ENCODE peak calls at places on chromosome 1, in ten cellular contexts. A is HFF-Myc, V is IMR-90, E is endodermal cell, J is neural crest cell, D is OCI-LY7, H is fibroblast of villous mesenchyme, S is neural progenitor cell, M is cardiac muscle cell, Y is fibroblast of lung. Z is an unnamed sample.

GRCh38 chr1:88851303-88852063 is 39.9 kb downstream of the GTF2B start:
- DNase-seq in A (no peak), J (no peak), D (no peak), H (no peak), M (no peak), E (no peak), V (no peak), Y (no peak), S (no peak), Z (no peak)

GRCh38 chr1:30451532-30452125 is 271.8 kb downstream of the MATN1 start:
- DNase-seq in M (no peak), V (no peak), A (no peak), H (no peak), Y (no peak), S (no peak), J (no peak), D (no peak), E (no peak), Z (no peak)

GRCh38 chr1:21028520-21029145 is 148.1 kb downstream of the EIF4G3 start:
- DNase-seq in M (no peak), E (no peak), H (no peak), S (no peak), Y (no peak), V (no peak), J (no peak), A (no peak), D (no peak), Z (no peak)

GRCh38 chr1:197041486-197042353 is 25.3 kb downstream of the F13B start:
- DNase-seq in V (no peak), M (no peak), Y (no peak), D (no peak), H (no peak), E (no peak), A (no peak), S (no peak), J (no peak), Z (no peak)

GRCh38 chr1:159071970-159072582 is 4.5 kb downstream of the AIM2 start:
- DNase-seq in H (peak; percentile 82), A (peak; percentile 51), M (peak; percentile 67), Y (peak; percentile 65), E (no peak), V (peak; percentile 80), J (no peak), D (peak; percentile 78), S (peak; percentile 70), Z (no peak)

GRCh38 chr1:206721454-206721853 is 36.7 kb downstream of the MAPKAPK2 start:
- DNase-seq in Y (no peak), A (no peak), J (no peak), E (no peak), V (no peak), D (no peak), H (no peak), S (no peak), M (no peak), Z (no peak)

GRCh38 chr1:22428672-22429071 is 23.0 kb upstream of the ZBTB40 start:
- DNase-seq in S (peak; percentile 55), A (no peak), J (no peak), E (peak; percentile 61), D (peak; percentile 88), H (peak; percentile 80), V (peak; percentile 59), Y (peak; percentile 51), M (peak; percentile 51), Z (no peak)

GRCh38 chr1:225974454-225974853 is 24.7 kb downstream of the SDE2 start:
- DNase-seq in S (no peak), D (no peak), H (no peak), Y (no peak), J (no peak), V (no peak), M (no peak), E (no peak), A (no peak), Z (no peak)

GRCh38 chr1:5599541-5599940 is 392.7 kb downstream of the NPHP4 start:
- DNase-seq in A (no peak), D (no peak), S (no peak), J (no peak), Y (no peak), V (no peak), H (no peak), E (peak; percentile 70), M (no peak), Z (no peak)

GRCh38 chr1:5597171-5597864 is 394.9 kb downstream of the NPHP4 start:
- DNase-seq in D (no peak), A (no peak), Y (no peak), E (peak; percentile 40), S (no peak), M (peak; percentile 11), V (no peak), H (no peak), J (no peak), Z (no peak)

GRCh38 chr1:5596651-5597050 is 395.6 kb downstream of the NPHP4 start:
- DNase-seq in H (no peak), D (no peak), J (no peak), Y (no peak), M (no peak), S (no peak), E (peak; percentile 45), V (no peak), A (no peak), Z (no peak)

GRCh38 chr1:5598824-5599395 is 393.3 kb downstream of the NPHP4 start:
- DNase-seq in D (no peak), M (no peak), H (no peak), E (peak; percentile 52), V (no peak), S (no peak), J (no peak), Y (no peak), A (no peak), Z (no peak)

DNA sequence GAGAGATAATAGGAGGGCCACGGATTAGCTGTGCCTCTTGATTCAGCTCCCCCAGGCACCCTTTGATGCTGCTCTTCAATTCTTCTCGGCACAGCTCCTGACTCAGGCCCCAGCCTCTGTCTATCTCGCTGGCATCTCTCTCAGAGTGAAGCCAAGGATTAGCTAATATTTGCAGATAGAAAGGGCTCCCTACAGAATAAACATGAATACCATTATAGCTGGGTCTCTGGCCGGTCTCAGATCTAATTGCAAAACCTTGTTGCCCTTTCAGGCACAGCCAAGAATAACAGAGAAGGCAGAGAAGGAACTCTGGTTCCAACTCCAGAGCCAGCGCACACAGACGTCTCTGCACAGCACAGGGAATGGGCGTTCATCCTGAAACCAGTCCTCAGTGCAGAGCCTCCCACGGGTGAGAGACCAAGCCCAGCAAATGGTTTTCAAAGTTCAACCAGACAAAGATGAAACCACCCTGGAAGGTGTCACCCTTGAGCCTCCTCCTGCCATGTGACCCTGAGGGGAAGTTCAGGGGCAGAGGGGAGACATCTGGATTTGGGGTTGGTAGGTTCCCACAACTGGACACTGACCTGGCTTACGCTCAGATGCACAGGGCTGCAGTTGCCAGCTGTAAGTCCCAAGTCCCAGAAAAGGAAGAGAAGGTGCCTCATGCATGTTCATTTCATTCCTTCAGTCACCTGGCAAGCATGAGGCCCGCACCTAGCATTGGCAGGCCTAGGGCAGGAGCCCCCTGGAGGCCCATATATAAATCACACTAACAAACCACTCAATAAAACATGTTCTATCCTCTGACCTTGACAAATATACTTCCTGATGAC is 394.0 kb downstream of the NPHP4 start:
- DNase-seq in S (peak; percentile 52), D (peak; percentile 10), H (no peak), E (peak; percentile 64), J (no peak), V (no peak), A (no peak), M (no peak), Y (no peak), Z (peak; percentile 21)
- TF ChIP-seq CTCF in S (peak; percentile 43), D (peak; percentile 68), H (no peak), E (peak; percentile 78), J (peak; percentile 48), V (no peak), A (no peak), M (no peak), Y (no peak), Z (no peak)

GRCh38 chr1:208256556-208256955 is 12.4 kb upstream of the PLXNA2 start:
- DNase-seq in V (no peak), A (no peak), H (no peak), D (no peak), S (no peak), Y (peak; percentile 22), J (no peak), M (no peak), E (peak; percentile 20), Z (no peak)
- TF ChIP-seq CTCF in V (no peak), A (no peak), H (no peak), D (no peak), S (no peak), Y (no peak), J (no peak), M (no peak), E (no peak), Z (no peak)

GRCh38 chr1:19484338-19484792 is 974 bp downstream of the CAPZB start:
- DNase-seq in E (no peak), Y (no peak), D (no peak), H (no peak), J (peak; percentile 10), S (peak; percentile 49), V (no peak), A (no peak), M (no peak), Z (no peak)

GRCh38 chr1:19483261-19483660 is 2.1 kb downstream of the CAPZB start:
- DNase-seq in E (no peak), S (no peak), Y (no peak), A (no peak), M (no peak), H (no peak), V (no peak), D (no peak), J (no peak), Z (no peak)

GRCh38 chr1:19484793-19485361 is 462 bp downstream of the CAPZB start:
- DNase-seq in H (no peak), D (no peak), A (no peak), J (peak; percentile 46), S (peak; percentile 65), V (no peak), M (peak; percentile 56), Y (no peak), E (peak; percentile 82), Z (no peak)

GRCh38 chr1:19483691-19484090 is 1.6 kb downstream of the CAPZB start:
- DNase-seq in V (no peak), A (no peak), D (no peak), J (no peak), Y (no peak), E (no peak), H (no peak), M (no peak), S (no peak), Z (no peak)

DNA sequence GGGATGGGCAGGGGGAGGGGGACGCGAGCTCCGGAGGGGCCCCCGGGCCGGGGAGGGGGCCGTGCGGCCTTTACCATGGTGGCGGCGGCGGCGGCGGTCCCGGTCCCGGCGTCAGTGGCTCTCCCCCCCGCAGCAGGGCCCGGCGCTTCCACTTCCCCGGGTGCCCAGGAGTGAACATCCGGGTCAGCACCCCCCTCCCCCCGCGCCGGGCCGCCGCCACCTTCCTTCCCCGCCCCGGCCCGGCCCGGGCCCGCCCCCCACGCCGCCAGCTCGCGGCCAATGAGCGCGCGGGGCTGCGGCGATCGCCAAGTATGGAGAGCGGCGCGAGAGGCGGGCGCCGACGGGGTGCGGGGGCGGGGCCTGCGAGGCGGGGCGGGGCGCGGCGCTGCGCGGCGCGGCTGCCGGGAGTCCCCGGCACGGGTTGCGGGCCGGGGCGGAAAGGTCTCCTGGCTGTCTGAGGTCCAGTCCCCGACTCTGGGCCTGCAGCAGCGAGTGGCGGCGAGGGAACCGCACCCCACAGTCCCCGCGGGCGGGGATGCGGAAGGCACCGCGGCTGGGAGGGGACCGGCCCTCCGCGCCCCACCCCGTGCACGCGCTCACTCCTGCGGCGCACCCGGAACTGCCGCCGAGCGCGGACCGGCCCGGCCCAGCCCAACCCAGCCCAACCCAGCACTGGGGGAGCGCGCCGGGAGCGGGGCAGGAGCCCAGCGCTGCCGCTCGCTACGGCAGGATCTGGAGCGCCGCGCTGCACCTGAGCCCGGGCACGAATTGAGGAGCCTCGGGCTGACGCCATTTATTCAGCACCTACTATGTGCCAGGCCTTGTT is at the start of gene CAPZB:
- DNase-seq in E (peak; percentile 96), S (peak; percentile 97), Y (peak; percentile 83), A (no peak), H (peak; percentile 90), J (peak; percentile 84), M (peak; percentile 96), D (peak; percentile 93), V (peak; percentile 81), Z (peak; percentile 96)
- TF ChIP-seq CTCF in E (no peak), S (no peak), Y (no peak), A (no peak), H (no peak), J (no peak), M (no peak), D (no peak), V (no peak), Z (no peak)

DNA sequence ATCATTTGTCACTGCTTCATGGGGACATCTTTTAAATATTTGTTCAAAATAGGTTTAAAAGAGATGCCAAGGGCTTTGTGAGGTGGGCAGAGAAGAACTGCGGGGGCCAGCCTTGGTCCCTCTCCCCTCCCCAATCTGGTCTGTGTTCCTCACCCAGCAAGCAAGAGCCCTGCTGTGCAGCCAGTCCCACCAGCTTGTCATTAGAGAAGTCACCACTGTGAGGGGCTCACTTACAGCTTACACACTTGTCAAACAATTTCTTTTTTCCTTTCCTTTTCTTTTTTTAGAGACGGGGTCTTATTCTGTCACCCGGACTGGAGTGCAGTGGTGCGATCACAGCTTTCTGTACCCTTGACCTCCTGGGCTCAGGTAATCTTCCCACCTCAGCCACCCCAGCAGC is 10.3 kb upstream of the CDK18 start:
- DNase-seq in A (no peak), D (no peak), V (no peak), S (no peak), J (no peak), E (no peak), M (no peak), H (no peak), Y (no peak), Z (no peak)
- TF ChIP-seq CTCF in A (no peak), D (peak; percentile 22), V (no peak), S (no peak), J (no peak), E (peak; percentile 29), M (no peak), H (no peak), Y (no peak), Z (no peak)

Z was measured in psoas muscle.